ENCODE peak calls at places on chromosomes 16 and 17, in four cellular contexts. One of them, this sample, is unnamed. For H3K9me1, the result is how much of the 10 kb centered on the place peaks cover.

GRCh38 chr16:3180445-3180878 is 7.5 kb upstream of the OR1F1 start:
- DNase-seq in K562: peak
- DNase-seq in endothelial cell of umbilical vein: no peak
- DNase-seq in IMR-90: no peak
- DNase-seq in this sample: no peak

GRCh38 chr16:73354426-73354825 is 306.5 kb upstream of the ZFHX3 start:
- DNase-seq in IMR-90: no peak
- DNase-seq in endothelial cell of umbilical vein: no peak
- DNase-seq in K562: no peak
- DNase-seq in this sample: no peak

GRCh38 chr16:50388491-50388890 is 19.7 kb upstream of the BRD7 start:
- DNase-seq in endothelial cell of umbilical vein: no peak
- DNase-seq in K562: no peak
- DNase-seq in IMR-90: no peak
- DNase-seq in this sample: no peak

GRCh38 chr17:78875738-78876597 is 27.0 kb downstream of the CEP295NL start:
- DNase-seq in K562: no peak
- DNase-seq in endothelial cell of umbilical vein: peak
- DNase-seq in IMR-90: peak
- DNase-seq in this sample: no peak

GRCh38 chr16:11774065-11774626 is 22.9 kb downstream of the ZC3H7A start:
- DNase-seq in K562: no peak
- DNase-seq in IMR-90: no peak
- DNase-seq in endothelial cell of umbilical vein: no peak
- DNase-seq in this sample: no peak

GRCh38 chr16:78993342-78993741 is 607.2 kb downstream of the MAF start:
- DNase-seq in K562: peak
- DNase-seq in endothelial cell of umbilical vein: no peak
- DNase-seq in IMR-90: no peak
- DNase-seq in this sample: no peak

GRCh38 chr17:60675997-60676396 is 1.7 kb upstream of the BCAS3 start:
- DNase-seq in endothelial cell of umbilical vein: no peak
- DNase-seq in IMR-90: no peak
- DNase-seq in K562: no peak
- DNase-seq in this sample: no peak

GRCh38 chr17:44610871-44611270 is 45.4 kb upstream of the MEIOC start:
- DNase-seq in IMR-90: no peak
- DNase-seq in K562: no peak
- DNase-seq in endothelial cell of umbilical vein: peak
- DNase-seq in this sample: no peak

GRCh38 chr17:79109584-79109983 is 35.0 kb downstream of the ENGASE start:
- DNase-seq in endothelial cell of umbilical vein: no peak
- DNase-seq in IMR-90: no peak
- DNase-seq in K562: no peak
- DNase-seq in this sample: no peak

GRCh38 chr17:70767102-70767701 is 597.9 kb downstream of the KCNJ2 start:
- DNase-seq in endothelial cell of umbilical vein: no peak
- DNase-seq in IMR-90: peak
- DNase-seq in K562: peak
- DNase-seq in this sample: no peak

GRCh38 chr17:51909971-51910370 is 248.5 kb downstream of the CA10 start:
- DNase-seq in endothelial cell of umbilical vein: no peak
- DNase-seq in IMR-90: no peak
- DNase-seq in K562: no peak
- DNase-seq in this sample: no peak
- H3K9me1 ChIP-seq in endothelial cell of umbilical vein: under half
- H3K9me1 ChIP-seq in IMR-90: under half
- H3K9me1 ChIP-seq in K562: under half
- H3K9me1 ChIP-seq in this sample: under half

DNA sequence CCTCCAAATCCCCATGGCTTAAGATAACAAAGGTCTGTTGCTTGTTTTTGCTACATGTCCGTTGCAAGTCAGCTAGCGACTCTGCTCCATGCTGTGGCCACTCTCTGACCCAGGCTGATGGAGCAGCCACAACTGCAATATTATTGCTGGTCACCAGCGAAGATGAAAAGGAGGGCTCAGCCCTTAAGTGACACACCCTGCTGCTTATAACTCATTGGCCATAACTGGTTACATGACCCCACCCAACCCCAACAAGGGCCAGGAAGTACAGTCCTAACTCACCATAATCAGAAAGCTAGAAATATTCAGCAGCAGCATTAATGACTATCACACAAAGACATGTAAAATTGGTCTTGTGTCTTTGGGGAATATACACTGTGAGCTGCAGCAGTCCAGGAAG is 224.3 kb downstream of the SOX9 start:
- DNase-seq in K562: no peak
- DNase-seq in endothelial cell of umbilical vein: no peak
- DNase-seq in IMR-90: no peak
- DNase-seq in this sample: no peak
- H3K27ac ChIP-seq in K562: no peak
- H3K27ac ChIP-seq in endothelial cell of umbilical vein: no peak
- H3K27ac ChIP-seq in IMR-90: no peak
- H3K27ac ChIP-seq in this sample: no peak

GRCh38 chr17:67403483-67403882 is 26.4 kb downstream of the PITPNC1 start:
- DNase-seq in K562: no peak
- DNase-seq in IMR-90: no peak
- DNase-seq in endothelial cell of umbilical vein: no peak
- DNase-seq in this sample: no peak
- H2AFZ ChIP-seq in K562: no peak
- H2AFZ ChIP-seq in IMR-90: no peak
- H2AFZ ChIP-seq in endothelial cell of umbilical vein: no peak
- H2AFZ ChIP-seq in this sample: no peak

DNA sequence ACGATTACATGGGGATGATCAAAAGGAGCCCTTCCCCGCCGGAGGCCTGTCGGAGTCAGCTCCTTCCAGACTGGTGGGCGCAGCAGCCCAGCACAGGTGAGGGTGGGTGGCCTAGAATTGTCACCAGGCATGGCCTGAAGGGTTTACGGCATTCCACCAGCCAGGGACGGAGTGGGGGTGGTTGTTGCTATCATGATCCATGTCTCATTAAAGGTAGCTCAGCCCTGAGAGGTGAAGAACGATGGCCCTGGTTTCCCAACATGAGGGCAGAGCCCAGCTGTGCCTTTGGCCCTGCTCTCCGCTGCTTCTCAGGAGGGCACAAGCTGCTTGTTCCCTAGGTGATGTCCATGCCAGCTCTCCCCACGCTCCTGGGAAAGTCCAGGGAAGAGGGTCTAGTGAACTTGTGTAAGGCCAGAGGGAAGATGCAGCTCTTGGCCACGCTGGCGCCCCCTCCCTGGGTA is 14.2 kb downstream of the IRF8 start:
- DNase-seq in IMR-90: no peak
- DNase-seq in endothelial cell of umbilical vein: no peak
- DNase-seq in K562: no peak
- DNase-seq in this sample: no peak
- H3K9me1 ChIP-seq in IMR-90: under half
- H3K9me1 ChIP-seq in endothelial cell of umbilical vein: under half
- H3K9me1 ChIP-seq in K562: under half
- H3K9me1 ChIP-seq in this sample: under half

GRCh38 chr17:4940625-4941021 is 555 bp downstream of the RNF167 start:
- DNase-seq in IMR-90: no peak
- DNase-seq in K562: peak
- DNase-seq in endothelial cell of umbilical vein: no peak
- DNase-seq in this sample: no peak
- H3K27ac ChIP-seq in IMR-90: peak
- H3K27ac ChIP-seq in K562: peak
- H3K27ac ChIP-seq in endothelial cell of umbilical vein: peak
- H3K27ac ChIP-seq in this sample: peak